ENCODE peak calls at places on chromosomes 6 and 20, in seven cellular contexts. One of them, this sample, is unnamed. For H3K27me3, the result is how much of the 10 kb centered on the place peaks cover.

GRCh38 chr6:142318714-142319113 is 16.9 kb downstream of the ADGRG6 start:
- DNase-seq in esophagus squamous epithelium: no peak
- DNase-seq in tibial nerve: no peak
- DNase-seq in heart right ventricle: no peak
- DNase-seq in H1: no peak
- DNase-seq in dorsolateral prefrontal cortex: no peak
- DNase-seq in HCT116: no peak
- DNase-seq in this sample: no peak

GRCh38 chr20:46661659-46662058 is 10.4 kb upstream of the SLC13A3 start:
- DNase-seq in tibial nerve: no peak
- DNase-seq in H1: no peak
- DNase-seq in esophagus squamous epithelium: no peak
- DNase-seq in dorsolateral prefrontal cortex: no peak
- DNase-seq in heart right ventricle: no peak
- DNase-seq in HCT116: no peak
- DNase-seq in this sample: no peak

GRCh38 chr6:40923860-40924259 is 115.2 kb downstream of the UNC5CL start:
- DNase-seq in HCT116: no peak
- DNase-seq in heart right ventricle: no peak
- DNase-seq in tibial nerve: no peak
- DNase-seq in dorsolateral prefrontal cortex: no peak
- DNase-seq in esophagus squamous epithelium: no peak
- DNase-seq in H1: no peak
- DNase-seq in this sample: no peak

GRCh38 chr6:153117986-153118886 is 12.8 kb downstream of the RGS17 start:
- DNase-seq in esophagus squamous epithelium: no peak
- DNase-seq in dorsolateral prefrontal cortex: no peak
- DNase-seq in heart right ventricle: no peak
- DNase-seq in HCT116: peak
- DNase-seq in H1: no peak
- DNase-seq in tibial nerve: no peak
- DNase-seq in this sample: no peak

GRCh38 chr6:77463308-77463880 is at the start of gene HTR1B:
- DNase-seq in esophagus squamous epithelium: no peak
- DNase-seq in dorsolateral prefrontal cortex: no peak
- DNase-seq in heart right ventricle: no peak
- DNase-seq in tibial nerve: no peak
- DNase-seq in H1: peak
- DNase-seq in HCT116: no peak
- DNase-seq in this sample: no peak

GRCh38 chr20:12061471-12061870 is 143.8 kb downstream of the BTBD3 start:
- DNase-seq in tibial nerve: no peak
- DNase-seq in HCT116: no peak
- DNase-seq in esophagus squamous epithelium: no peak
- DNase-seq in dorsolateral prefrontal cortex: no peak
- DNase-seq in heart right ventricle: no peak
- DNase-seq in H1: no peak
- DNase-seq in this sample: no peak

GRCh38 chr6:142242269-142242668 is 59.5 kb upstream of the ADGRG6 start:
- DNase-seq in HCT116: no peak
- DNase-seq in esophagus squamous epithelium: no peak
- DNase-seq in tibial nerve: no peak
- DNase-seq in dorsolateral prefrontal cortex: no peak
- DNase-seq in heart right ventricle: no peak
- DNase-seq in H1: no peak
- DNase-seq in this sample: no peak

GRCh38 chr20:14197097-14197496 is 140.3 kb downstream of the FLRT3 start:
- DNase-seq in heart right ventricle: no peak
- DNase-seq in tibial nerve: no peak
- DNase-seq in esophagus squamous epithelium: no peak
- DNase-seq in dorsolateral prefrontal cortex: no peak
- DNase-seq in H1: no peak
- DNase-seq in HCT116: no peak
- DNase-seq in this sample: no peak

GRCh38 chr6:149566372-149567193 is at the start of gene GINM1:
- DNase-seq in heart right ventricle: peak
- DNase-seq in dorsolateral prefrontal cortex: peak
- DNase-seq in HCT116: no peak
- DNase-seq in esophagus squamous epithelium: no peak
- DNase-seq in H1: peak
- DNase-seq in tibial nerve: peak
- DNase-seq in this sample: no peak

GRCh38 chr6:138493413-138493812 is 5.9 kb downstream of the NHSL1 start:
- DNase-seq in dorsolateral prefrontal cortex: no peak
- DNase-seq in HCT116: no peak
- DNase-seq in tibial nerve: no peak
- DNase-seq in esophagus squamous epithelium: no peak
- DNase-seq in heart right ventricle: no peak
- DNase-seq in H1: no peak
- DNase-seq in this sample: no peak

GRCh38 chr20:16637814-16638213 is 64.6 kb upstream of the KIF16B start:
- DNase-seq in HCT116: no peak
- DNase-seq in heart right ventricle: no peak
- DNase-seq in tibial nerve: no peak
- DNase-seq in H1: no peak
- DNase-seq in esophagus squamous epithelium: no peak
- DNase-seq in dorsolateral prefrontal cortex: no peak
- DNase-seq in this sample: no peak

GRCh38 chr20:11544029-11544678 is 373.5 kb upstream of the BTBD3 start:
- DNase-seq in heart right ventricle: no peak
- DNase-seq in tibial nerve: peak
- DNase-seq in esophagus squamous epithelium: no peak
- DNase-seq in dorsolateral prefrontal cortex: peak
- DNase-seq in HCT116: peak
- DNase-seq in H1: no peak
- DNase-seq in this sample: peak

GRCh38 chr6:71706523-71706922 is 179.8 kb upstream of the RIMS1 start:
- DNase-seq in HCT116: no peak
- DNase-seq in H1: no peak
- DNase-seq in esophagus squamous epithelium: no peak
- DNase-seq in heart right ventricle: no peak
- DNase-seq in dorsolateral prefrontal cortex: no peak
- DNase-seq in tibial nerve: no peak
- DNase-seq in this sample: no peak

GRCh38 chr6:117502580-117502979 is 20.1 kb downstream of the DCBLD1 start:
- DNase-seq in heart right ventricle: no peak
- DNase-seq in H1: no peak
- DNase-seq in dorsolateral prefrontal cortex: no peak
- DNase-seq in esophagus squamous epithelium: no peak
- DNase-seq in HCT116: no peak
- DNase-seq in tibial nerve: no peak
- DNase-seq in this sample: no peak

GRCh38 chr6:136103763-136104311 is 146.3 kb downstream of the MTFR2 start:
- DNase-seq in heart right ventricle: peak
- DNase-seq in H1: peak
- DNase-seq in esophagus squamous epithelium: no peak
- DNase-seq in tibial nerve: peak
- DNase-seq in HCT116: no peak
- DNase-seq in dorsolateral prefrontal cortex: no peak
- DNase-seq in this sample: no peak

GRCh38 chr20:59573837-59574236 is 30.5 kb upstream of the PHACTR3 start:
- DNase-seq in tibial nerve: no peak
- DNase-seq in H1: no peak
- DNase-seq in HCT116: no peak
- DNase-seq in dorsolateral prefrontal cortex: no peak
- DNase-seq in esophagus squamous epithelium: no peak
- DNase-seq in heart right ventricle: no peak
- DNase-seq in this sample: no peak

GRCh38 chr6:36355819-36356218 is 19.1 kb upstream of the BNIP5 start:
- DNase-seq in dorsolateral prefrontal cortex: no peak
- DNase-seq in H1: no peak
- DNase-seq in heart right ventricle: no peak
- DNase-seq in esophagus squamous epithelium: no peak
- DNase-seq in HCT116: no peak
- DNase-seq in tibial nerve: no peak
- DNase-seq in this sample: no peak

DNA sequence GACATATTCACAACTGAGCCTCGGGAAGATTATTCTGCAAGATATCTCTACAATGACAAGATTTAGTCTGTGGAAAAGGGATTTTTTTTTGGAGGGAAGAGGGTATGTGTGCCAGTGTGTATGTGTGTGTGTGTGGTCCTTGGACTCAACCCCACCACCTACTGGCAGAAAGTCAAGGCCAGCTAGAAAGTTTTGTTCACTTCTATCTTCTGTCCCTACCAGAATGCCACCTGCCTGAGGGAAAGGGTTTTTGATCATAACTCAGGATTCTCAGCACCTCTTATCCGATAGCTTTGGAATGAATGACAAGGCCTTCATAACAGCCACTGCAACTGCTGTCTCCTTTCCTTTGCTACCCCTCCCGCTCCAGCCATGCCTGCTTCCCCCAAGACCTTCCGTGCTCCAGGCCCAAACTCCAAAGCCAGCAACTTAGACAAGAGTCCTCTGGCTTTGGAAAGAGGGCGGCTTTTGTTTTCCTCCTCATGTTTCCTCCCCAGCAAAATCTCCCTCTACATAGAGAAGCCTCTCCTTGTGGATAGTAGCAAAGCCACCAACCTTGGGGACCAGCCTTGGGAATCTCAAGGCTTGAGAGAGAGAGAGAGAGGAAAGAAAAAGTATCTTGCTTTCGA is 18.6 kb downstream of the BTN3A1 start:
- DNase-seq in tibial nerve: no peak
- DNase-seq in esophagus squamous epithelium: no peak
- DNase-seq in heart right ventricle: peak
- DNase-seq in dorsolateral prefrontal cortex: no peak
- DNase-seq in HCT116: peak
- DNase-seq in H1: peak
- DNase-seq in this sample: no peak
- TF ChIP-seq CTCF in tibial nerve: peak
- TF ChIP-seq CTCF in esophagus squamous epithelium: no peak
- TF ChIP-seq CTCF in heart right ventricle: peak
- TF ChIP-seq CTCF in dorsolateral prefrontal cortex: no peak
- TF ChIP-seq CTCF in HCT116: peak
- TF ChIP-seq CTCF in H1: peak
- TF ChIP-seq CTCF in this sample: peak

GRCh38 chr20:2746636-2747265 is 53.7 kb downstream of the CPXM1 start:
- DNase-seq in esophagus squamous epithelium: no peak
- DNase-seq in H1: no peak
- DNase-seq in tibial nerve: no peak
- DNase-seq in HCT116: no peak
- DNase-seq in heart right ventricle: no peak
- DNase-seq in dorsolateral prefrontal cortex: no peak
- DNase-seq in this sample: no peak

GRCh38 chr20:2745060-2745910 is 52.7 kb downstream of the EBF4 start:
- DNase-seq in H1: no peak
- DNase-seq in heart right ventricle: no peak
- DNase-seq in tibial nerve: no peak
- DNase-seq in HCT116: no peak
- DNase-seq in esophagus squamous epithelium: no peak
- DNase-seq in dorsolateral prefrontal cortex: no peak
- DNase-seq in this sample: no peak

GRCh38 chr20:2748551-2749342 is 51.7 kb downstream of the CPXM1 start:
- DNase-seq in tibial nerve: no peak
- DNase-seq in HCT116: no peak
- DNase-seq in esophagus squamous epithelium: no peak
- DNase-seq in H1: peak
- DNase-seq in heart right ventricle: no peak
- DNase-seq in dorsolateral prefrontal cortex: no peak
- DNase-seq in this sample: no peak

GRCh38 chr20:2747676-2748235 is 52.7 kb downstream of the CPXM1 start:
- DNase-seq in esophagus squamous epithelium: no peak
- DNase-seq in dorsolateral prefrontal cortex: no peak
- DNase-seq in HCT116: no peak
- DNase-seq in heart right ventricle: no peak
- DNase-seq in H1: no peak
- DNase-seq in tibial nerve: no peak
- DNase-seq in this sample: no peak

GRCh38 chr20:2745936-2746635 is 53.5 kb downstream of the EBF4 start:
- DNase-seq in tibial nerve: no peak
- DNase-seq in dorsolateral prefrontal cortex: no peak
- DNase-seq in heart right ventricle: no peak
- DNase-seq in esophagus squamous epithelium: no peak
- DNase-seq in H1: no peak
- DNase-seq in HCT116: no peak
- DNase-seq in this sample: no peak
- H3K27me3 ChIP-seq in tibial nerve: under half
- H3K27me3 ChIP-seq in dorsolateral prefrontal cortex: under half
- H3K27me3 ChIP-seq in heart right ventricle: under half
- H3K27me3 ChIP-seq in esophagus squamous epithelium: under half
- H3K27me3 ChIP-seq in H1: under half
- H3K27me3 ChIP-seq in HCT116: under half
- H3K27me3 ChIP-seq in this sample: under half

GRCh38 chr6:37499433-37500293 is at the start of gene CCDC167:
- DNase-seq in H1: peak
- DNase-seq in tibial nerve: peak
- DNase-seq in esophagus squamous epithelium: peak
- DNase-seq in heart right ventricle: peak
- DNase-seq in HCT116: peak
- DNase-seq in dorsolateral prefrontal cortex: peak
- DNase-seq in this sample: peak

GRCh38 chr6:37502703-37503485 is 3.2 kb upstream of the CCDC167 start:
- DNase-seq in dorsolateral prefrontal cortex: no peak
- DNase-seq in heart right ventricle: no peak
- DNase-seq in tibial nerve: no peak
- DNase-seq in HCT116: no peak
- DNase-seq in H1: no peak
- DNase-seq in esophagus squamous epithelium: no peak
- DNase-seq in this sample: no peak

GRCh38 chr6:37501632-37502466 is 2.2 kb upstream of the CCDC167 start:
- DNase-seq in esophagus squamous epithelium: no peak
- DNase-seq in tibial nerve: no peak
- DNase-seq in dorsolateral prefrontal cortex: no peak
- DNase-seq in heart right ventricle: no peak
- DNase-seq in H1: no peak
- DNase-seq in HCT116: no peak
- DNase-seq in this sample: no peak

GRCh38 chr6:37496951-37497885 is 2.5 kb downstream of the CCDC167 start:
- DNase-seq in dorsolateral prefrontal cortex: no peak
- DNase-seq in esophagus squamous epithelium: no peak
- DNase-seq in H1: no peak
- DNase-seq in heart right ventricle: no peak
- DNase-seq in HCT116: no peak
- DNase-seq in tibial nerve: no peak
- DNase-seq in this sample: no peak

GRCh38 chr6:37500294-37500608 is 558 bp upstream of the CCDC167 start:
- DNase-seq in H1: no peak
- DNase-seq in dorsolateral prefrontal cortex: no peak
- DNase-seq in heart right ventricle: no peak
- DNase-seq in esophagus squamous epithelium: no peak
- DNase-seq in HCT116: no peak
- DNase-seq in tibial nerve: no peak
- DNase-seq in this sample: no peak
- H3K27ac ChIP-seq in H1: no peak
- H3K27ac ChIP-seq in dorsolateral prefrontal cortex: peak
- H3K27ac ChIP-seq in heart right ventricle: no peak
- H3K27ac ChIP-seq in esophagus squamous epithelium: peak
- H3K27ac ChIP-seq in HCT116: peak
- H3K27ac ChIP-seq in tibial nerve: no peak
- H3K27ac ChIP-seq in this sample: no peak

DNA sequence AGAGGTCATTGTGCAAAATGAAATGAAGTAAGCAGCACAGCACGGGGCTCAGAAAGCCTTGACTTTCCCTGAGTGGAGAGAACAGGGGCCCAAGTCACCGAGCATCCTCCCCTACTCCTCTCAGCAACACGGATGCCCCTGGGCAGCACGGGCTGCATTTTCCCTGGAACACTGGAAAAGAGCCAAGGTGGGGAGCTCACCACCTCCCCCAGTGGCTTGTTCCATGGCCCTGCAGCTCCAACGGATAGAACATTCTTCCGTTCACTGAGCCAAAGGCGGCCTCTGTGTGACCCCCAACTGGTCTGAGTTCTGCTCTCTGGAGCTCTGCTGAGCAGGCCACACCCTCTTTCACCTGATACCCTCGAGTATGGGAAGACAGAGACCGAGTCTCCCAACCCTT is 20.8 kb upstream of the EMILIN3 start:
- DNase-seq in heart right ventricle: no peak
- DNase-seq in esophagus squamous epithelium: no peak
- DNase-seq in dorsolateral prefrontal cortex: no peak
- DNase-seq in HCT116: no peak
- DNase-seq in tibial nerve: no peak
- DNase-seq in H1: no peak
- DNase-seq in this sample: no peak
- TF ChIP-seq CTCF in heart right ventricle: no peak
- TF ChIP-seq CTCF in esophagus squamous epithelium: no peak
- TF ChIP-seq CTCF in dorsolateral prefrontal cortex: no peak
- TF ChIP-seq CTCF in HCT116: no peak
- TF ChIP-seq CTCF in tibial nerve: no peak
- TF ChIP-seq CTCF in H1: peak
- TF ChIP-seq CTCF in this sample: no peak

This sample was measured in ascending aorta.